ENCODE peak calls at places on chromosomes 16 and 17, in ten cellular contexts. V, G, F, Y, U, B, P, X, R and Q are unnamed samples.

GRCh38 chr16:50267651-50268050 is 1.3 kb downstream of the ADCY7 start:
- DNase-seq in V (no peak), G (no peak), F (no peak), Y (no peak), U (no peak), B (no peak), P (no peak), X (no peak), R (no peak), Q (no peak)

GRCh38 chr17:80831481-80831880 is 160.2 kb upstream of the CHMP6 start:
- DNase-seq in V (no peak), G (no peak), F (no peak), Y (no peak), U (no peak), B (no peak), P (no peak), X (no peak), R (no peak), Q (no peak)

GRCh38 chr17:73142763-73143395 is 21.9 kb upstream of the SSTR2 start:
- DNase-seq in V (peak), G (no peak), F (no peak), Y (no peak), U (no peak), B (no peak), P (no peak), X (no peak), R (no peak), Q (no peak)

GRCh38 chr17:81290230-81290629 is 4.9 kb downstream of the SLC38A10 start:
- DNase-seq in V (no peak), G (no peak), F (no peak), Y (no peak), U (no peak), B (no peak), P (no peak), X (no peak), R (no peak), Q (no peak)

GRCh38 chr16:81283044-81283443 is 31.7 kb upstream of the GAN start:
- DNase-seq in V (no peak), G (no peak), F (no peak), Y (no peak), U (no peak), B (no peak), P (no peak), X (no peak), R (no peak), Q (no peak)

GRCh38 chr17:50841949-50842354 is 6.6 kb downstream of the WFIKKN2 start:
- DNase-seq in V (peak), G (peak), F (peak), Y (peak), U (peak), B (no peak), P (peak), X (peak), R (peak), Q (peak)

GRCh38 chr17:46789610-46790009 is 28.9 kb downstream of the WNT3 start:
- DNase-seq in V (no peak), G (no peak), F (no peak), Y (no peak), U (no peak), B (no peak), P (no peak), X (no peak), R (no peak), Q (no peak)

GRCh38 chr17:30413109-30413508 is 34.4 kb downstream of the CPD start:
- DNase-seq in V (no peak), G (no peak), F (no peak), Y (no peak), U (no peak), B (no peak), P (no peak), X (no peak), R (no peak), Q (no peak)

GRCh38 chr17:77748436-77748835 is 210.1 kb upstream of the TNRC6C start:
- DNase-seq in V (no peak), G (no peak), F (no peak), Y (no peak), U (no peak), B (no peak), P (no peak), X (no peak), R (no peak), Q (no peak)

GRCh38 chr17:30340957-30341356 is 7.1 kb upstream of the TMIGD1 start:
- DNase-seq in V (no peak), G (no peak), F (no peak), Y (no peak), U (no peak), B (no peak), P (no peak), X (no peak), R (no peak), Q (no peak)

GRCh38 chr17:29124135-29124930 is 55.9 kb downstream of the MYO18A start:
- DNase-seq in V (peak), G (peak), F (no peak), Y (no peak), U (no peak), B (no peak), P (no peak), X (no peak), R (peak), Q (peak)

GRCh38 chr16:15990902-15991301 is 41.5 kb downstream of the ABCC1 start:
- DNase-seq in V (no peak), G (no peak), F (no peak), Y (no peak), U (no peak), B (no peak), P (no peak), X (no peak), R (no peak), Q (no peak)

GRCh38 chr16:9134739-9135138 is 43.3 kb downstream of the HAPSTR1 start:
- DNase-seq in V (peak), G (peak), F (no peak), Y (peak), U (peak), B (peak), P (peak), X (peak), R (no peak), Q (peak)

GRCh38 chr17:9144502-9145233 is 123.4 kb downstream of the NTN1 start:
- DNase-seq in V (no peak), G (no peak), F (no peak), Y (no peak), U (no peak), B (no peak), P (peak), X (no peak), R (no peak), Q (no peak)

GRCh38 chr17:60079401-60079861 is 710 bp upstream of the HEATR6 start:
- DNase-seq in V (peak), G (peak), F (no peak), Y (no peak), U (no peak), B (no peak), P (no peak), X (no peak), R (no peak), Q (peak)

GRCh38 chr16:69823831-69824563 is 61.9 kb downstream of the WWP2 start:
- DNase-seq in V (no peak), G (no peak), F (peak), Y (no peak), U (no peak), B (no peak), P (peak), X (no peak), R (no peak), Q (no peak)

GRCh38 chr17:40621019-40621418 is 26.6 kb downstream of the SMARCE1 start:
- DNase-seq in V (no peak), G (no peak), F (no peak), Y (no peak), U (no peak), B (no peak), P (no peak), X (no peak), R (no peak), Q (no peak)

GRCh38 chr17:43342601-43342905 is 56.2 kb upstream of the ARL4D start:
- DNase-seq in V (no peak), G (no peak), F (no peak), Y (no peak), U (no peak), B (no peak), P (no peak), X (no peak), R (no peak), Q (no peak)

GRCh38 chr16:65077181-65077580 is 44.7 kb downstream of the CDH11 start:
- DNase-seq in V (no peak), G (no peak), F (no peak), Y (no peak), U (no peak), B (no peak), P (no peak), X (no peak), R (no peak), Q (no peak)

GRCh38 chr16:66364117-66364958 is 2.2 kb upstream of the CDH5 start:
- DNase-seq in V (no peak), G (no peak), F (peak), Y (no peak), U (no peak), B (no peak), P (peak), X (no peak), R (no peak), Q (peak)

GRCh38 chr16:82046941-82047340 is 11.9 kb downstream of the HSD17B2 start:
- DNase-seq in V (no peak), G (no peak), F (no peak), Y (no peak), U (no peak), B (no peak), P (no peak), X (no peak), R (peak), Q (no peak)

GRCh38 chr16:12097523-12098428 is 121.2 kb downstream of the SNX29 start:
- DNase-seq in V (peak), G (no peak), F (peak), Y (no peak), U (no peak), B (no peak), P (peak), X (no peak), R (peak), Q (peak)

GRCh38 chr16:52545157-52545543 is 1.8 kb downstream of the TOX3 start:
- DNase-seq in V (no peak), G (no peak), F (no peak), Y (no peak), U (no peak), B (no peak), P (no peak), X (no peak), R (no peak), Q (no peak)

GRCh38 chr17:76840443-76840767 is 27.8 kb upstream of the MGAT5B start:
- DNase-seq in V (no peak), G (no peak), F (no peak), Y (peak), U (no peak), B (no peak), P (no peak), X (no peak), R (no peak), Q (no peak)

GRCh38 chr17:38894276-38894675 is 24.4 kb downstream of the LASP1 start:
- DNase-seq in V (no peak), G (no peak), F (no peak), Y (no peak), U (no peak), B (no peak), P (no peak), X (no peak), R (no peak), Q (no peak)

GRCh38 chr17:83191388-83192160 is 112.2 kb downstream of the METRNL start:
- DNase-seq in V (no peak), G (no peak), F (no peak), Y (no peak), U (no peak), B (no peak), P (no peak), X (no peak), R (peak), Q (no peak)

GRCh38 chr16:85196976-85197375 is 84.7 kb upstream of the CIBAR2 start:
- DNase-seq in V (no peak), G (no peak), F (no peak), Y (no peak), U (no peak), B (no peak), P (no peak), X (no peak), R (no peak), Q (no peak)

GRCh38 chr17:57662021-57662420 is 83.1 kb downstream of the CCDC182 start:
- DNase-seq in V (no peak), G (no peak), F (no peak), Y (no peak), U (no peak), B (no peak), P (no peak), X (no peak), R (no peak), Q (no peak)

GRCh38 chr17:72192409-72193192 is 71.8 kb downstream of the SOX9 start:
- DNase-seq in V (no peak), G (no peak), F (peak), Y (no peak), U (no peak), B (no peak), P (no peak), X (no peak), R (peak), Q (no peak)

GRCh38 chr17:2122641-2123302 is 67.9 kb downstream of the HIC1 start:
- DNase-seq in V (no peak), G (no peak), F (peak), Y (no peak), U (no peak), B (no peak), P (peak), X (no peak), R (peak), Q (no peak)

GRCh38 chr16:75106351-75107274 is 10.0 kb downstream of the LDHD start:
- DNase-seq in V (no peak), G (no peak), F (no peak), Y (no peak), U (no peak), B (no peak), P (no peak), X (no peak), R (no peak), Q (no peak)

GRCh38 chr17:8781784-8782575 is 17.2 kb downstream of the MFSD6L start:
- DNase-seq in V (no peak), G (no peak), F (no peak), Y (no peak), U (no peak), B (no peak), P (no peak), X (no peak), R (no peak), Q (no peak)

GRCh38 chr17:76139261-76139752 is 1.7 kb downstream of the FOXJ1 start:
- DNase-seq in V (no peak), G (no peak), F (no peak), Y (no peak), U (no peak), B (no peak), P (no peak), X (no peak), R (no peak), Q (no peak)

GRCh38 chr17:45160505-45161287 is 979 bp upstream of the HEXIM2 start:
- DNase-seq in V (peak), G (peak), F (peak), Y (peak), U (peak), B (peak), P (peak), X (no peak), R (peak), Q (no peak)

GRCh38 chr17:60528828-60529227 is 2.8 kb upstream of the APPBP2 start:
- DNase-seq in V (no peak), G (no peak), F (no peak), Y (no peak), U (no peak), B (no peak), P (no peak), X (no peak), R (no peak), Q (no peak)

GRCh38 chr16:54477766-54478165 is 191.2 kb upstream of the IRX3 start:
- DNase-seq in V (no peak), G (no peak), F (no peak), Y (no peak), U (no peak), B (no peak), P (no peak), X (no peak), R (no peak), Q (no peak)

GRCh38 chr16:52993179-52993578 is 59.5 kb downstream of the CHD9NB start:
- DNase-seq in V (no peak), G (no peak), F (no peak), Y (no peak), U (no peak), B (no peak), P (no peak), X (no peak), R (no peak), Q (no peak)